ENCODE peak calls at places on chromosome 1, in six cellular contexts. One of them, this sample, is unnamed.

GRCh38 chr1:32342704-32343103 is 6.7 kb upstream of the MARCKSL1 start:
- DNase-seq in NCI-H1105 treated with DMSO at 0.1 percent for 48 hours: no peak
- DNase-seq in activated T-helper 1 cell treated with anti-CD3 and anti-CD28 coated beads, Interleukin-12 subunit alpha, Interleukin-12 subunit beta, Interleukin-2, Interleukin-4 antibody, amounts not matched to agents 30 ng/mL and 10 ng/mL and 1 ng/mL, durations not matched to agents 14 hours and 24 hours and 36 hours: no peak
- DNase-seq in GM04504: no peak
- DNase-seq in memory B cell: no peak
- DNase-seq in cardiac fibroblast: no peak
- DNase-seq in this sample: no peak

GRCh38 chr1:178361847-178362246 is 134.9 kb downstream of the CLEC20A start:
- DNase-seq in NCI-H1105 treated with DMSO at 0.1 percent for 48 hours: no peak
- DNase-seq in GM04504: no peak
- DNase-seq in memory B cell: no peak
- DNase-seq in activated T-helper 1 cell treated with anti-CD3 and anti-CD28 coated beads, Interleukin-12 subunit alpha, Interleukin-12 subunit beta, Interleukin-2, Interleukin-4 antibody, amounts not matched to agents 30 ng/mL and 10 ng/mL and 1 ng/mL, durations not matched to agents 14 hours and 24 hours and 36 hours: no peak
- DNase-seq in cardiac fibroblast: no peak
- DNase-seq in this sample: no peak

GRCh38 chr1:202122639-202123335 is at the start of gene GPR37L1:
- DNase-seq in memory B cell: no peak
- DNase-seq in GM04504: no peak
- DNase-seq in cardiac fibroblast: peak; percentile 64
- DNase-seq in activated T-helper 1 cell treated with anti-CD3 and anti-CD28 coated beads, Interleukin-12 subunit alpha, Interleukin-12 subunit beta, Interleukin-2, Interleukin-4 antibody, amounts not matched to agents 30 ng/mL and 10 ng/mL and 1 ng/mL, durations not matched to agents 14 hours and 24 hours and 36 hours: no peak
- DNase-seq in NCI-H1105 treated with DMSO at 0.1 percent for 48 hours: no peak
- DNase-seq in this sample: no peak

GRCh38 chr1:110452330-110452729 is 1.4 kb downstream of the PROK1 start:
- DNase-seq in memory B cell: no peak
- DNase-seq in NCI-H1105 treated with DMSO at 0.1 percent for 48 hours: no peak
- DNase-seq in activated T-helper 1 cell treated with anti-CD3 and anti-CD28 coated beads, Interleukin-12 subunit alpha, Interleukin-12 subunit beta, Interleukin-2, Interleukin-4 antibody, amounts not matched to agents 30 ng/mL and 10 ng/mL and 1 ng/mL, durations not matched to agents 14 hours and 24 hours and 36 hours: no peak
- DNase-seq in GM04504: no peak
- DNase-seq in cardiac fibroblast: no peak
- DNase-seq in this sample: no peak

GRCh38 chr1:64228181-64228957 is 24.9 kb downstream of the UBE2U start:
- DNase-seq in cardiac fibroblast: peak; percentile 83
- DNase-seq in NCI-H1105 treated with DMSO at 0.1 percent for 48 hours: no peak
- DNase-seq in memory B cell: no peak
- DNase-seq in GM04504: peak; percentile 8
- DNase-seq in activated T-helper 1 cell treated with anti-CD3 and anti-CD28 coated beads, Interleukin-12 subunit alpha, Interleukin-12 subunit beta, Interleukin-2, Interleukin-4 antibody, amounts not matched to agents 30 ng/mL and 10 ng/mL and 1 ng/mL, durations not matched to agents 14 hours and 24 hours and 36 hours: no peak
- DNase-seq in this sample: no peak

GRCh38 chr1:230120289-230120948 is 53.4 kb downstream of the GALNT2 start:
- DNase-seq in cardiac fibroblast: no peak
- DNase-seq in NCI-H1105 treated with DMSO at 0.1 percent for 48 hours: no peak
- DNase-seq in memory B cell: no peak
- DNase-seq in activated T-helper 1 cell treated with anti-CD3 and anti-CD28 coated beads, Interleukin-12 subunit alpha, Interleukin-12 subunit beta, Interleukin-2, Interleukin-4 antibody, amounts not matched to agents 30 ng/mL and 10 ng/mL and 1 ng/mL, durations not matched to agents 14 hours and 24 hours and 36 hours: no peak
- DNase-seq in GM04504: no peak
- DNase-seq in this sample: no peak

GRCh38 chr1:213362598-213362997 is 311.6 kb downstream of the RPS6KC1 start:
- DNase-seq in cardiac fibroblast: no peak
- DNase-seq in NCI-H1105 treated with DMSO at 0.1 percent for 48 hours: no peak
- DNase-seq in memory B cell: no peak
- DNase-seq in activated T-helper 1 cell treated with anti-CD3 and anti-CD28 coated beads, Interleukin-12 subunit alpha, Interleukin-12 subunit beta, Interleukin-2, Interleukin-4 antibody, amounts not matched to agents 30 ng/mL and 10 ng/mL and 1 ng/mL, durations not matched to agents 14 hours and 24 hours and 36 hours: no peak
- DNase-seq in GM04504: no peak
- DNase-seq in this sample: no peak

GRCh38 chr1:174068000-174068399 is 45.8 kb upstream of the RC3H1 start:
- DNase-seq in memory B cell: no peak
- DNase-seq in NCI-H1105 treated with DMSO at 0.1 percent for 48 hours: peak; percentile 4
- DNase-seq in cardiac fibroblast: peak; percentile 31
- DNase-seq in GM04504: no peak
- DNase-seq in activated T-helper 1 cell treated with anti-CD3 and anti-CD28 coated beads, Interleukin-12 subunit alpha, Interleukin-12 subunit beta, Interleukin-2, Interleukin-4 antibody, amounts not matched to agents 30 ng/mL and 10 ng/mL and 1 ng/mL, durations not matched to agents 14 hours and 24 hours and 36 hours: no peak
- DNase-seq in this sample: no peak

GRCh38 chr1:52707927-52708655 is 9.9 kb upstream of the COA7 start:
- DNase-seq in memory B cell: no peak
- DNase-seq in NCI-H1105 treated with DMSO at 0.1 percent for 48 hours: no peak
- DNase-seq in GM04504: peak; percentile 47
- DNase-seq in cardiac fibroblast: peak; percentile 71
- DNase-seq in activated T-helper 1 cell treated with anti-CD3 and anti-CD28 coated beads, Interleukin-12 subunit alpha, Interleukin-12 subunit beta, Interleukin-2, Interleukin-4 antibody, amounts not matched to agents 30 ng/mL and 10 ng/mL and 1 ng/mL, durations not matched to agents 14 hours and 24 hours and 36 hours: no peak
- DNase-seq in this sample: no peak

GRCh38 chr1:107139833-107140702 is 771 bp upstream of the NTNG1 start:
- DNase-seq in activated T-helper 1 cell treated with anti-CD3 and anti-CD28 coated beads, Interleukin-12 subunit alpha, Interleukin-12 subunit beta, Interleukin-2, Interleukin-4 antibody, amounts not matched to agents 30 ng/mL and 10 ng/mL and 1 ng/mL, durations not matched to agents 14 hours and 24 hours and 36 hours: no peak
- DNase-seq in NCI-H1105 treated with DMSO at 0.1 percent for 48 hours: no peak
- DNase-seq in memory B cell: peak; percentile 37
- DNase-seq in cardiac fibroblast: peak; percentile 9
- DNase-seq in GM04504: peak; percentile 36
- DNase-seq in this sample: peak; percentile 55

GRCh38 chr1:96487404-96487803 is 234.2 kb upstream of the PTBP2 start:
- DNase-seq in cardiac fibroblast: peak; percentile 48
- DNase-seq in activated T-helper 1 cell treated with anti-CD3 and anti-CD28 coated beads, Interleukin-12 subunit alpha, Interleukin-12 subunit beta, Interleukin-2, Interleukin-4 antibody, amounts not matched to agents 30 ng/mL and 10 ng/mL and 1 ng/mL, durations not matched to agents 14 hours and 24 hours and 36 hours: no peak
- DNase-seq in GM04504: no peak
- DNase-seq in NCI-H1105 treated with DMSO at 0.1 percent for 48 hours: no peak
- DNase-seq in memory B cell: no peak
- DNase-seq in this sample: no peak

GRCh38 chr1:231827337-231828105 is 200.9 kb downstream of the DISC1 start:
- DNase-seq in NCI-H1105 treated with DMSO at 0.1 percent for 48 hours: no peak
- DNase-seq in GM04504: peak; percentile 79
- DNase-seq in cardiac fibroblast: peak; percentile 91
- DNase-seq in memory B cell: no peak
- DNase-seq in activated T-helper 1 cell treated with anti-CD3 and anti-CD28 coated beads, Interleukin-12 subunit alpha, Interleukin-12 subunit beta, Interleukin-2, Interleukin-4 antibody, amounts not matched to agents 30 ng/mL and 10 ng/mL and 1 ng/mL, durations not matched to agents 14 hours and 24 hours and 36 hours: no peak
- DNase-seq in this sample: no peak

GRCh38 chr1:169623132-169623926 is 6.6 kb downstream of the SELP start:
- DNase-seq in NCI-H1105 treated with DMSO at 0.1 percent for 48 hours: no peak
- DNase-seq in GM04504: no peak
- DNase-seq in cardiac fibroblast: no peak
- DNase-seq in activated T-helper 1 cell treated with anti-CD3 and anti-CD28 coated beads, Interleukin-12 subunit alpha, Interleukin-12 subunit beta, Interleukin-2, Interleukin-4 antibody, amounts not matched to agents 30 ng/mL and 10 ng/mL and 1 ng/mL, durations not matched to agents 14 hours and 24 hours and 36 hours: no peak
- DNase-seq in memory B cell: no peak
- DNase-seq in this sample: no peak

GRCh38 chr1:243408479-243408878 is 152.6 kb downstream of the SDCCAG8 start:
- DNase-seq in NCI-H1105 treated with DMSO at 0.1 percent for 48 hours: no peak
- DNase-seq in cardiac fibroblast: no peak
- DNase-seq in GM04504: no peak
- DNase-seq in activated T-helper 1 cell treated with anti-CD3 and anti-CD28 coated beads, Interleukin-12 subunit alpha, Interleukin-12 subunit beta, Interleukin-2, Interleukin-4 antibody, amounts not matched to agents 30 ng/mL and 10 ng/mL and 1 ng/mL, durations not matched to agents 14 hours and 24 hours and 36 hours: no peak
- DNase-seq in memory B cell: no peak
- DNase-seq in this sample: no peak

GRCh38 chr1:161013591-161014513 is 7.1 kb downstream of the F11R start:
- DNase-seq in GM04504: no peak
- DNase-seq in activated T-helper 1 cell treated with anti-CD3 and anti-CD28 coated beads, Interleukin-12 subunit alpha, Interleukin-12 subunit beta, Interleukin-2, Interleukin-4 antibody, amounts not matched to agents 30 ng/mL and 10 ng/mL and 1 ng/mL, durations not matched to agents 14 hours and 24 hours and 36 hours: peak; percentile 61
- DNase-seq in NCI-H1105 treated with DMSO at 0.1 percent for 48 hours: no peak
- DNase-seq in memory B cell: peak; percentile 41
- DNase-seq in cardiac fibroblast: peak; percentile 92
- DNase-seq in this sample: peak; percentile 82

GRCh38 chr1:63831409-63831808 is 57.6 kb downstream of the ROR1 start:
- DNase-seq in NCI-H1105 treated with DMSO at 0.1 percent for 48 hours: no peak
- DNase-seq in cardiac fibroblast: no peak
- DNase-seq in memory B cell: no peak
- DNase-seq in activated T-helper 1 cell treated with anti-CD3 and anti-CD28 coated beads, Interleukin-12 subunit alpha, Interleukin-12 subunit beta, Interleukin-2, Interleukin-4 antibody, amounts not matched to agents 30 ng/mL and 10 ng/mL and 1 ng/mL, durations not matched to agents 14 hours and 24 hours and 36 hours: no peak
- DNase-seq in GM04504: no peak
- DNase-seq in this sample: no peak

GRCh38 chr1:60388092-60388987 is 314.8 kb upstream of the C1orf87 start:
- DNase-seq in GM04504: no peak
- DNase-seq in NCI-H1105 treated with DMSO at 0.1 percent for 48 hours: no peak
- DNase-seq in cardiac fibroblast: peak; percentile 73
- DNase-seq in memory B cell: no peak
- DNase-seq in activated T-helper 1 cell treated with anti-CD3 and anti-CD28 coated beads, Interleukin-12 subunit alpha, Interleukin-12 subunit beta, Interleukin-2, Interleukin-4 antibody, amounts not matched to agents 30 ng/mL and 10 ng/mL and 1 ng/mL, durations not matched to agents 14 hours and 24 hours and 36 hours: no peak
- DNase-seq in this sample: no peak

GRCh38 chr1:89910780-89911179 is 84.1 kb upstream of the ZNF326 start:
- DNase-seq in activated T-helper 1 cell treated with anti-CD3 and anti-CD28 coated beads, Interleukin-12 subunit alpha, Interleukin-12 subunit beta, Interleukin-2, Interleukin-4 antibody, amounts not matched to agents 30 ng/mL and 10 ng/mL and 1 ng/mL, durations not matched to agents 14 hours and 24 hours and 36 hours: no peak
- DNase-seq in cardiac fibroblast: peak; percentile 72
- DNase-seq in memory B cell: no peak
- DNase-seq in NCI-H1105 treated with DMSO at 0.1 percent for 48 hours: no peak
- DNase-seq in GM04504: peak; percentile 50
- DNase-seq in this sample: no peak

GRCh38 chr1:209937996-209938959 is at the start of gene SYT14:
- DNase-seq in cardiac fibroblast: peak; percentile 59
- DNase-seq in activated T-helper 1 cell treated with anti-CD3 and anti-CD28 coated beads, Interleukin-12 subunit alpha, Interleukin-12 subunit beta, Interleukin-2, Interleukin-4 antibody, amounts not matched to agents 30 ng/mL and 10 ng/mL and 1 ng/mL, durations not matched to agents 14 hours and 24 hours and 36 hours: no peak
- DNase-seq in memory B cell: no peak
- DNase-seq in GM04504: no peak
- DNase-seq in NCI-H1105 treated with DMSO at 0.1 percent for 48 hours: peak; percentile 74
- DNase-seq in this sample: peak; percentile 25

GRCh38 chr1:59199734-59200376 is 97.0 kb upstream of the FGGY start:
- DNase-seq in memory B cell: no peak
- DNase-seq in GM04504: no peak
- DNase-seq in activated T-helper 1 cell treated with anti-CD3 and anti-CD28 coated beads, Interleukin-12 subunit alpha, Interleukin-12 subunit beta, Interleukin-2, Interleukin-4 antibody, amounts not matched to agents 30 ng/mL and 10 ng/mL and 1 ng/mL, durations not matched to agents 14 hours and 24 hours and 36 hours: no peak
- DNase-seq in cardiac fibroblast: no peak
- DNase-seq in NCI-H1105 treated with DMSO at 0.1 percent for 48 hours: peak; percentile 95
- DNase-seq in this sample: no peak

GRCh38 chr1:58982259-58982998 is 198.6 kb upstream of the JUN start:
- DNase-seq in cardiac fibroblast: no peak
- DNase-seq in memory B cell: no peak
- DNase-seq in GM04504: peak; percentile 23
- DNase-seq in NCI-H1105 treated with DMSO at 0.1 percent for 48 hours: no peak
- DNase-seq in activated T-helper 1 cell treated with anti-CD3 and anti-CD28 coated beads, Interleukin-12 subunit alpha, Interleukin-12 subunit beta, Interleukin-2, Interleukin-4 antibody, amounts not matched to agents 30 ng/mL and 10 ng/mL and 1 ng/mL, durations not matched to agents 14 hours and 24 hours and 36 hours: no peak
- DNase-seq in this sample: no peak